ENCODE peak calls at places on chromosomes 16 and 17, in seven cellular contexts. J is brain microvascular endothelial cell, Z is heart right ventricle, W is upper lobe of right lung, L is lung, T is psoas muscle, M is vagina. E is an unnamed sample. For H3K36me3, the result is how much of the 10 kb centered on the place peaks cover.

GRCh38 chr16:19446886-19447285 is 29.2 kb downstream of the TMC5 start:
- DNase-seq in Z (no peak), J (no peak), L (no peak), T (no peak), M (no peak), W (no peak), E (no peak)

GRCh38 chr17:8745586-8746500 is 1.2 kb upstream of the CCDC42 start:
- DNase-seq in J (peak), W (peak), Z (peak), L (peak), T (peak), M (no peak), E (peak)

GRCh38 chr17:75909812-75910274 is 5.2 kb upstream of the MRPL38 start:
- DNase-seq in Z (no peak), M (no peak), J (no peak), T (no peak), W (peak), L (no peak), E (no peak)

GRCh38 chr17:8221663-8222379 is 11.4 kb upstream of the AURKB start:
- DNase-seq in L (peak), W (peak), M (peak), Z (peak), T (peak), J (peak), E (peak)

GRCh38 chr16:81650982-81651562 is 128.0 kb upstream of the PLCG2 start:
- DNase-seq in M (no peak), Z (peak), L (peak), J (peak), W (peak), T (peak), E (peak)

GRCh38 chr16:66223176-66223780 is 143.2 kb upstream of the CDH5 start:
- DNase-seq in W (no peak), M (no peak), J (peak), T (no peak), L (no peak), Z (no peak), E (no peak)

GRCh38 chr16:9901-10665 is 43.3 kb downstream of the POLR3K start:
- DNase-seq in Z (peak), M (peak), L (no peak), J (no peak), W (no peak), T (peak), E (peak)

GRCh38 chr16:2033057-2033911 is 6.6 kb downstream of the NHERF2 start:
- DNase-seq in J (peak), Z (peak), L (no peak), T (no peak), M (no peak), W (peak), E (peak)

GRCh38 chr17:234163-235047 is 53.0 kb upstream of the DOC2B start:
- DNase-seq in J (no peak), M (no peak), Z (peak), T (peak), L (no peak), W (peak), E (no peak)

GRCh38 chr16:86347916-86348555 is 162.3 kb upstream of the FOXF1 start:
- DNase-seq in W (no peak), J (no peak), L (no peak), M (no peak), T (no peak), Z (no peak), E (no peak)

GRCh38 chr16:3465301-3465700 is 21.8 kb downstream of the NAA60 start:
- DNase-seq in T (no peak), J (no peak), W (no peak), L (no peak), M (no peak), Z (no peak), E (no peak)

GRCh38 chr16:3467920-3468319 is 24.4 kb downstream of the NAA60 start:
- DNase-seq in W (no peak), J (no peak), L (no peak), T (no peak), Z (no peak), M (no peak), E (no peak)

GRCh38 chr16:3468501-3468900 is 25.0 kb downstream of the NAA60 start:
- DNase-seq in M (no peak), L (no peak), W (no peak), Z (no peak), J (no peak), T (no peak), E (no peak)

GRCh38 chr16:3467182-3467581 is 23.7 kb downstream of the NAA60 start:
- DNase-seq in T (no peak), J (no peak), M (no peak), L (no peak), Z (no peak), W (no peak), E (no peak)

DNA sequence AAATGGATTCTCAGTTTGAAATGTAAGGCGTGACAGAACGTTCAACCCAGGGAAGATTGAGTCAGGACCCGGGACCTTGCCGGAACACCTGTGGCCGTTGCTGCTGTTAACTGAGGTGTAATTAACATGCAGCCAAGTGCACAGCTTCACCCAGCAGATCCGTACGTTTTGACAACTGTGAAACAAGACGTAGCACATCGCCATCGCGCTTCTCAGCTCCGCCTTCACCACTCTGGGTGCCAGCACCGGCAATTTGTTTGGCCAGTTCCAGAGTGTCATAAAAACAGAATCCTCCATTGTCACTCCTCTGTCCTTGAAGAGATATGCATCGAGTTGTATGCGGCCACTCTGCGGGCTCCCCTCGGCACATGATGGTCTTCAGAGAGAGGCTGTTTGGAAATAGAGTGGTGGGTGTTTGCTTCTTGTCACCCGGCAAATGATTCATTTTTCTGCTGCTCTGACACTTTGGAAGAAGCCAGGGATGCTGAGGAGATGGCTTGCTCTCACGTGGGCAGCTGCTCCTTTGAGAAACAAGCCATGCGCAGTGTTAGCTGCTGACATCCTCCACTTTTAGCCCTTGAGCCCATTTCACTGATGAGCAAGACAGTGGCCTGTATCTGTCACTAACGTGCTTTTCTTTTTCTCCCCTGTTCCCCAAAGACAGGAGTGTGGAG is 22.6 kb downstream of the NAA60 start:
- DNase-seq in J (no peak), Z (no peak), L (no peak), T (no peak), W (no peak), M (no peak), E (no peak)
- H3K36me3 ChIP-seq in J (under half), Z (under half), L (under half), T (under half), W (under half), M (under half), E (under half)

DNA sequence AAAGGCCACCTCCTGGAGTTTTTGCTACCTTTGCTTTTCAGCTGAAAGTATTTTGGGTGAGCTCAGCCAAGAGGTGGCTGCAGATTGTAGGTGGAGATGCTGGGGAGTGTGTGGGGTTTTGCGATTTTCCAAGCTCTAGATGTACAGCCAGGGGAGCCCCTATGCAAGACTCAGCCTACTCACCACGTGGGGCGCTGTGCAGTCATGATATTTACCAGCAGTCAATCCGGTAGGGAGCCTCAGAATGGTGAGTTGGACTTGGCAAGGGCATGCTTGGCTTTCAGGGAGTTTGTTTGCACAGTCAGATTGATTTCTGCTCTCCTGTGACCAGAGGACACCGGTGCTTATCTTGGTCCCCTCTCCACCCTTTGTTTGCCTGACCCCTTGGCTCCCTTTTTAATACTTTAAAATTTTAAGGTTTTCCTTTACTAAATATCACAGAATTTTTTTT is 175.3 kb downstream of the UTP18 start:
- DNase-seq in T (no peak), J (peak), L (peak), M (no peak), W (peak), Z (peak), E (peak)
- H3K36me3 ChIP-seq in T (under half), J (under half), L (under half), M (under half), W (under half), Z (under half), E (under half)

GRCh38 chr17:4679652-4680051 is 24.3 kb downstream of the PELP1 start:
- DNase-seq in M (no peak), L (no peak), J (peak), Z (no peak), W (no peak), T (no peak), E (no peak)
- H3K36me3 ChIP-seq in M (under half), L (under half), J (under half), Z (half or more), W (half or more), T (under half), E (under half)

GRCh38 chr16:5041604-5042133 is 7.9 kb upstream of the NAGPA start:
- DNase-seq in J (peak), W (no peak), Z (no peak), L (no peak), T (peak), M (no peak), E (no peak)
- H3K36me3 ChIP-seq in J (under half), W (under half), Z (under half), L (under half), T (under half), M (under half), E (under half)

DNA sequence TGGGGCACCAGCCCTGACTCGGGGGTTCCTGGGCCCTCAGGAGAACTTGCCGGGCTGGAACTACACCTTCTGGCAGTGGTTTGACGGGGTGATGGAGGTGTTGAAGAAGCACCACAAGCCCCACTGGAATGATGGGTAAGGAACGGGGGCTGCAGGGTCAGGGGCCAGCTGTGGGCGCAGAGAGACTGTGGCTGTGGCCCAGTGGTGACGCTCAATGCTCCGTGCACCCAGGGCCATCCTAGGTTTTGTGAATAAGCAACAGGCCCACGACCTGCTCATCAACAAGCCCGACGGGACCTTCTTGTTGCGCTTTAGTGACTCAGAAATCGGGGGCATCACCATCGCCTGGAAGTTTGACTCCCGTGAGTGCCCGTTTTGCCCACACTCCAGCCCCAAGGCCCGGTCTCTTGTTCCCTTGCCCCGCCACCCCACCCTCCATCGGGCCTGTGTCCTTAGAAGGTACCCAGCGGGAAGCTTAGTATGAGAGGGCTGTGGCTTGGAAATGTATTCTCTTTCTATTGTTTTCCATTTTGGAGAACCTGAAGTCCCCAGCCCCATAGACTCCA is 19.1 kb downstream of the STAT5A start:
- DNase-seq in J (no peak), T (no peak), M (no peak), L (no peak), W (no peak), Z (no peak), E (no peak)
- H3K36me3 ChIP-seq in J (under half), T (under half), M (under half), L (half or more), W (half or more), Z (half or more), E (under half)

DNA sequence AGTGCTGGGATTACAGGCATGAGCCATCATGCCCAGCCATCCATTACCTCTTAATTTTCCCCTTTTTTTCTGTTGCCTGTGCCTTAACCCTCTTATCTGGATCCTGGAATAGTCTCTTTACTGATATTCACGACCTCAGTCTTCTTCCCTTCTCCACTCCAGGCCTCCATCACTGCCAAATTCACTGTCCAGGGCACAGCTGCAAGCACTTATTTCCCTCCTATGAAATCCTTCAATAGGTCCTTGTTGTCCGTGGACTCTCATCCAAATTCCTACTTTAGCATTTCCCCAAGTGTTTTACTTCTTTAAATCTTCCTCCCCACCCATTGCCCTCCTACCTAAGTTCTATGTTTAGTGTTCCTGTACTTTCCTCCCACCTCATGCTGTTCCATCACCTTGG is 35.5 kb downstream of the FAM20A start:
- DNase-seq in M (no peak), L (no peak), W (no peak), T (no peak), Z (no peak), J (no peak), E (no peak)
- H3K36me3 ChIP-seq in M (under half), L (under half), W (under half), T (under half), Z (under half), J (under half), E (under half)

DNA sequence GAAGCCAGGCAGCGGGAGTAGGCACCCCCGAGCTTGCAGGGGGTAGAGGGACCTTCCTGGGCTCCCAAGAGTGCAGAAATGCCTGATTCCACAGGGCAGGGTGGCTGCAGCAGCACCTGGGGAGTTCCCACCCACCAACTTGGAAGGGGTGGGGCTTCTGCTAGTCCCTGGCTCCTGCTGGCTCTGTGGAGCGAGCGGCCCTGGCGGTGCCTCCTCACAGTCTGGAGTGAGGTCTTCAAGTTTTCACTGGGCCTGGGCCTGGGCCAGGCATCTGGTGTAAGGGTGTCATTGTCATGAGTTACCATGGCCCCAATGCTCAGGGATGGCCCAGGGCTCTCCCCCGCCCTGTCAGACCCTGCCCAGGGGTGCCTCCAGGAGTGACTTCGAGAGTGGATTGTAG is 15.8 kb upstream of the ITGB3 start:
- DNase-seq in J (no peak), L (no peak), Z (no peak), T (no peak), W (no peak), M (no peak), E (no peak)
- H3K36me3 ChIP-seq in J (under half), L (under half), Z (under half), T (under half), W (under half), M (under half), E (under half)

DNA sequence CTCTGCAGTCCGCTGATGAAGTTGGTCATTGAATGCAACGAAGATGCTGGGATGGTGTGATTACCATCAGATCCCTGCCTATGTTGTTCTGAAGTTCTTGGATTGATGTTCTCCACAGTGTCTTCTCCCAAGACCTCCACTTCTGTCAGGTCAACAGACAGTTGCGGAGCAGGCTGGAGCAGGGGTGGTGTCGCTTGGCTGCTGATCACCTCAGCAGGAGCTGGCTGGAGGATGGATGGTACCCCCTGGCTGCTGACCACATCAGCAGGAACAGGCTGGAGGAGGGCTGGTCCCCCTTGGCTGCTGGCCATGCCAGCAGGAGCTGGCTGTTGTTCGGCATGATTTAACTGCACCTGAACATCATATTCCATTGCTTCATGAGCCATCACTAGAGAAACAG is 5.6 kb downstream of the RFWD3 start:
- DNase-seq in Z (no peak), L (no peak), J (no peak), T (no peak), W (no peak), M (no peak), E (peak)
- H3K36me3 ChIP-seq in Z (half or more), L (under half), J (under half), T (under half), W (half or more), M (under half), E (under half)

GRCh38 chr17:44212507-44213402 is 6.7 kb downstream of the UBTF start:
- DNase-seq in Z (no peak), W (no peak), J (no peak), M (no peak), T (peak), L (no peak), E (no peak)

GRCh38 chr17:44209786-44210341 is 9.6 kb downstream of the UBTF start:
- DNase-seq in W (no peak), J (no peak), T (peak), Z (no peak), M (no peak), L (no peak), E (no peak)

GRCh38 chr17:44213403-44214229 is 5.9 kb downstream of the UBTF start:
- DNase-seq in M (no peak), J (no peak), W (no peak), T (peak), L (no peak), Z (no peak), E (no peak)

GRCh38 chr17:44211281-44212265 is 7.9 kb downstream of the UBTF start:
- DNase-seq in W (no peak), M (no peak), Z (no peak), J (no peak), L (no peak), T (peak), E (peak)

DNA sequence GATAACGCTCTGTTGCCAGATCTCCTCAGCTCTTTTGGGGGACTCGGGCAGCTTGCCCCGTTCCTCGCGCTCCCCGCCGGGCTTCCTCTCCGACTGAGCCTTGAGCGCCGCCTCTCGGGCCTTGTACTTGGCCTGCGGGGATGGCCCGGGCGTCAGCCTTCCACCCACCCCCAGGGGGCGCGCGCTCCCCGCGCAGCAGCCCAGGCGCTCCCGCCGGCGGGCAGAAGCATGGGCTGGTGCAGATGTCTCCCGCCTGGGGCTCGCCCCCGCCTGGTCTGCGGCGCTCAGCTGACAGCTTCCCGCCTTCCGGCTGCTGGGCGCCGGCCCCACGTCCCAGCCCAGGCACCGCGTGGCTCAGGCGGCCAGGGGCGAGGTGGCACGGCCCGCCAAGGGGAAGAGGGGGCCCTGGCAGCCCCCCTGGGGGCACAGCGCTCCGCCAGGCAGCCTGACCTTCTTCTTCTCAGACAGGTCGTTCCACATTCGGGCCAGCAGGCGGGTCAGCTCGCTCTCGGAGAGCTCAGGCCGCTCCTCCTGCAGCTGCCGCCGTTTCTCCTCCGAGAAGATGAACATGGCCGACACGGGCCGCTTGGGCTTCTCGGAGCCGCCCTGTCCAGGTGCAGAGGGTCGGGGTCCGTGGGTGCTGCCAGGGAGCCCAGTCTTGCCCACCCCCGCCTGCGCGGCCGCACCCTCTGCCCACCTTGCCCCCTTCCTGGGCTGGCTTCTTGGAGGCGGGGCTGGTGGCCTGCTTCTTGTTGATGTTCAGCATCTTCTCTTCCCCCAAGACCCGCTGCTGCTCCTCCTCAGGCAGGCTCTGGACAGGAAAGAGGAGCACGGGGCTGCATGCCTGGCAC is 8.9 kb downstream of the UBTF start:
- DNase-seq in Z (peak), J (peak), W (peak), T (peak), M (no peak), L (peak), E (peak)
- H3K36me3 ChIP-seq in Z (half or more), J (half or more), W (half or more), T (under half), M (under half), L (half or more), E (half or more)

DNA sequence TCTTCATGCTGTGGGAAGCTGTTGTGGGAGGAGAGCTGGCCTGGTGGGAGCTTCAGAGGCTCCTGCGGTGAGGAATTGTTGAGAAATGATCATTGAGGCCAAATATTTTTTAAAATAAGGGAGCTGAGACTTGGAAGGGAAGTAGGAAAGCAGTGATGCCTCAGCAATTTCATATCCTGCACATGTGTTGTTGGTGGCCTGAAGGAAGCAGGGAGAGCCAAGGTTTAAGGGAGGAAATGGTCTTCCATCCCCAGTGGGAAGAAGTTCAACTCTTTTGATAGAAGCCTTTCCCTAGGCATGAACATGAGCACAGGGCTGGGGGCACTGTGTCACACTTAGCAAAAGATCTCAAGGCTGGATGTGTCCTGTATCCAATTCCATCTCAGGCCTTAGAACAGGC is at the start of gene CCL14:
- DNase-seq in J (no peak), W (no peak), Z (no peak), T (no peak), M (no peak), L (no peak), E (no peak)
- H3K36me3 ChIP-seq in J (under half), W (under half), Z (under half), T (under half), M (under half), L (under half), E (under half)